ENCODE peak calls at places on chromosome 6, in eight cellular contexts. H is heart left ventricle, T is GF-D8, O is NCI-H146, Z is SIG-M5, V is upper lobe of right lung, Y is testis, I is LoVo. K is an unnamed sample.
A peak's percentile ranks its signal among the peaks of the same experiment; 100 is the strongest.

GRCh38 chr6:108027594-108027993 is 46.9 kb downstream of the OSTM1 start:
- DNase-seq in H (no peak), T (no peak), O (peak; percentile 82), Z (no peak), V (no peak), Y (no peak), I (peak; percentile 61), K (peak; percentile 68)

GRCh38 chr6:169959129-169960002 is 207.9 kb downstream of the ERMARD start:
- DNase-seq in H (no peak), T (no peak), O (peak; percentile 85), Z (no peak), V (peak; percentile 68), Y (no peak), I (no peak), K (peak; percentile 73)

GRCh38 chr6:22877946-22878705 is 308.8 kb downstream of the HDGFL1 start:
- DNase-seq in H (no peak), T (no peak), O (no peak), Z (no peak), V (no peak), Y (no peak), I (no peak), K (no peak)

GRCh38 chr6:52929321-52930164 is 20.0 kb upstream of the GSTA3 start:
- DNase-seq in H (no peak), T (no peak), O (peak; percentile 59), Z (no peak), V (peak; percentile 67), Y (peak; percentile 32), I (peak; percentile 89), K (peak; percentile 95)

GRCh38 chr6:166046982-166047381 is 120.7 kb downstream of the TBXT start:
- DNase-seq in H (no peak), T (no peak), O (no peak), Z (no peak), V (no peak), Y (no peak), I (no peak), K (no peak)

GRCh38 chr6:154891901-154892300 is 103.2 kb upstream of the TIAM2 start:
- DNase-seq in H (no peak), T (no peak), O (no peak), Z (no peak), V (no peak), Y (no peak), I (no peak), K (no peak)

GRCh38 chr6:158684311-158684710 is 34.5 kb downstream of the SYTL3 start:
- DNase-seq in H (no peak), T (no peak), O (no peak), Z (no peak), V (no peak), Y (no peak), I (no peak), K (no peak)

GRCh38 chr6:169073311-169073710 is 180.3 kb downstream of the THBS2 start:
- DNase-seq in H (no peak), T (no peak), O (no peak), Z (no peak), V (no peak), Y (no peak), I (peak; percentile 1), K (no peak)

GRCh38 chr6:152167639-152168603 is 360.4 kb downstream of the ESR1 start:
- DNase-seq in H (no peak), T (no peak), O (no peak), Z (no peak), V (no peak), Y (no peak), I (no peak), K (no peak)

GRCh38 chr6:144530118-144530517 is 245.0 kb downstream of the UTRN start:
- DNase-seq in H (no peak), T (no peak), O (no peak), Z (no peak), V (no peak), Y (no peak), I (no peak), K (no peak)

GRCh38 chr6:54722328-54722727 is 124.2 kb upstream of the FAM83B start:
- DNase-seq in H (no peak), T (no peak), O (no peak), Z (no peak), V (no peak), Y (no peak), I (no peak), K (peak; percentile 92)

GRCh38 chr6:166459906-166460305 is 77.2 kb upstream of the MPC1 start:
- DNase-seq in H (no peak), T (no peak), O (no peak), Z (no peak), V (no peak), Y (no peak), I (no peak), K (no peak)

GRCh38 chr6:78910611-78911134 is 43.3 kb downstream of the IRAK1BP1 start:
- DNase-seq in H (peak; percentile 69), T (no peak), O (no peak), Z (no peak), V (peak; percentile 69), Y (peak; percentile 64), I (peak; percentile 11), K (peak; percentile 21)

GRCh38 chr6:137291441-137291840 is 72.3 kb upstream of the IFNGR1 start:
- DNase-seq in H (no peak), T (peak; percentile 92), O (no peak), Z (peak; percentile 77), V (no peak), Y (peak; percentile 52), I (no peak), K (peak; percentile 91)

GRCh38 chr6:31194271-31194834 is 23.9 kb upstream of the POU5F1 start:
- DNase-seq in H (no peak), T (no peak), O (no peak), Z (no peak), V (no peak), Y (no peak), I (no peak), K (no peak)

K was measured in bronchial epithelial cell.